ENCODE peak calls at places on chromosomes 12 and 14, in six cellular contexts. E, B, G, N, W and A are unnamed samples.

GRCh38 chr14:23034498-23035302 is at the start of gene PSMB5:
- DNase-seq in W (peak), B (peak), N (peak), G (peak), E (peak), A (peak)

GRCh38 chr14:105487986-105488777 is 1.5 kb downstream of the CRIP1 start:
- DNase-seq in G (no peak), N (no peak), E (no peak), W (peak), B (peak), A (peak)

GRCh38 chr12:82862069-82862841 is 175.5 kb downstream of the TMTC2 start:
- DNase-seq in N (no peak), W (no peak), B (no peak), G (peak), E (no peak), A (no peak)

GRCh38 chr14:96189288-96189711 is 15.3 kb upstream of the BDKRB2 start:
- DNase-seq in E (peak), G (peak), N (no peak), W (no peak), B (no peak), A (no peak)

GRCh38 chr14:88999137-88999536 is 174.7 kb downstream of the TTC8 start:
- DNase-seq in N (no peak), W (no peak), G (no peak), B (no peak), E (no peak), A (no peak)

GRCh38 chr14:88614218-88614907 is 51.5 kb downstream of the ZC3H14 start:
- DNase-seq in W (no peak), E (peak), G (no peak), N (peak), B (no peak), A (no peak)

GRCh38 chr12:64943686-64944085 is 119.2 kb downstream of the TBC1D30 start:
- DNase-seq in G (peak), N (peak), B (no peak), E (peak), W (no peak), A (no peak)

GRCh38 chr14:71534506-71534905 is 397.7 kb upstream of the RGS6 start:
- DNase-seq in G (no peak), E (no peak), N (no peak), W (no peak), B (no peak), A (no peak)

GRCh38 chr14:76836029-76836630 is 9.9 kb downstream of the LRRC74A start:
- DNase-seq in G (peak), N (no peak), E (no peak), B (no peak), W (peak), A (no peak)

GRCh38 chr14:23580152-23580926 is 1.7 kb upstream of the JPH4 start:
- DNase-seq in G (no peak), E (no peak), W (no peak), B (no peak), N (no peak), A (no peak)

GRCh38 chr14:33808187-33808586 is 142.7 kb downstream of the EGLN3 start:
- DNase-seq in N (no peak), G (no peak), B (no peak), E (no peak), W (no peak), A (no peak)

GRCh38 chr12:70598467-70599194 is 38.6 kb downstream of the PTPRB start:
- DNase-seq in B (no peak), G (no peak), N (no peak), W (no peak), E (no peak), A (no peak)

GRCh38 chr12:84046869-84047268 is 865.7 kb downstream of the SLC6A15 start:
- DNase-seq in W (no peak), E (peak), G (no peak), N (no peak), B (no peak), A (no peak)

GRCh38 chr12:71411635-71412034 is 28.0 kb upstream of the LGR5 start:
- DNase-seq in B (no peak), E (no peak), W (no peak), G (no peak), N (no peak), A (no peak)

GRCh38 chr14:53517276-53517960 is 364.3 kb upstream of the DDHD1 start:
- DNase-seq in E (peak), N (no peak), G (peak), W (no peak), B (no peak), A (no peak)

GRCh38 chr12:52380271-52380694 is 5.2 kb downstream of the KRT84 start:
- DNase-seq in N (no peak), E (peak), G (peak), B (no peak), W (no peak), A (peak)

GRCh38 chr12:3542911-3543310 is 51.9 kb downstream of the PRMT8 start:
- DNase-seq in E (peak), G (no peak), N (no peak), B (no peak), W (no peak), A (no peak)